ENCODE peak calls at places on chromosome 21, in five cellular contexts. One of them, this sample, is unnamed.

GRCh38 chr21:30238168-30238567 is 22.3 kb upstream of the CLDN8 start:
- DNase-seq in mesenchymal stem cell: no peak
- DNase-seq in neuronal stem cell: no peak
- DNase-seq in IMR-90: no peak
- DNase-seq in mesendoderm: no peak
- DNase-seq in this sample: no peak

GRCh38 chr21:14900058-14900457 is 164.7 kb downstream of the NRIP1 start:
- DNase-seq in mesenchymal stem cell: no peak
- DNase-seq in neuronal stem cell: no peak
- DNase-seq in IMR-90: peak; percentile 80
- DNase-seq in mesendoderm: peak; percentile 83
- DNase-seq in this sample: no peak

GRCh38 chr21:25569084-25569483 is 38.2 kb downstream of the MRPL39 start:
- DNase-seq in mesenchymal stem cell: no peak
- DNase-seq in neuronal stem cell: no peak
- DNase-seq in IMR-90: peak; percentile 56
- DNase-seq in mesendoderm: no peak
- DNase-seq in this sample: no peak

GRCh38 chr21:33492571-33492970 is 1.1 kb upstream of the DNAJC28 start:
- DNase-seq in mesenchymal stem cell: peak; percentile 10
- DNase-seq in neuronal stem cell: no peak
- DNase-seq in IMR-90: peak; percentile 57
- DNase-seq in mesendoderm: no peak
- DNase-seq in this sample: no peak

GRCh38 chr21:34029724-34030528 is 43.5 kb upstream of the MRPS6 start:
- DNase-seq in mesenchymal stem cell: peak; percentile 78
- DNase-seq in neuronal stem cell: peak; percentile 58
- DNase-seq in IMR-90: peak; percentile 82
- DNase-seq in mesendoderm: peak; percentile 96
- DNase-seq in this sample: peak; percentile 88

GRCh38 chr21:38181101-38181500 is 75.7 kb upstream of the KCNJ15 start:
- DNase-seq in mesenchymal stem cell: no peak
- DNase-seq in neuronal stem cell: no peak
- DNase-seq in IMR-90: no peak
- DNase-seq in mesendoderm: no peak
- DNase-seq in this sample: no peak

GRCh38 chr21:25979845-25980433 is 190.6 kb downstream of the APP start:
- DNase-seq in mesenchymal stem cell: no peak
- DNase-seq in neuronal stem cell: no peak
- DNase-seq in IMR-90: no peak
- DNase-seq in mesendoderm: no peak
- DNase-seq in this sample: no peak

GRCh38 chr21:45145146-45145545 is 70.8 kb downstream of the ADARB1 start:
- DNase-seq in mesenchymal stem cell: no peak
- DNase-seq in neuronal stem cell: no peak
- DNase-seq in IMR-90: no peak
- DNase-seq in mesendoderm: no peak
- DNase-seq in this sample: no peak

GRCh38 chr21:45252448-45252925 is 35.2 kb downstream of the POFUT2 start:
- DNase-seq in mesenchymal stem cell: no peak
- DNase-seq in neuronal stem cell: no peak
- DNase-seq in IMR-90: no peak
- DNase-seq in mesendoderm: no peak
- DNase-seq in this sample: peak; percentile 16

GRCh38 chr21:29431680-29432079 is 133.0 kb downstream of the BACH1 start:
- DNase-seq in mesenchymal stem cell: no peak
- DNase-seq in neuronal stem cell: no peak
- DNase-seq in IMR-90: no peak
- DNase-seq in mesendoderm: no peak
- DNase-seq in this sample: no peak

GRCh38 chr21:28148400-28149064 is 844.1 kb downstream of the LTN1 start:
- DNase-seq in mesenchymal stem cell: peak; percentile 13
- DNase-seq in neuronal stem cell: no peak
- DNase-seq in IMR-90: peak; percentile 19
- DNase-seq in mesendoderm: no peak
- DNase-seq in this sample: no peak

GRCh38 chr21:28923439-28923975 is 69.2 kb downstream of the LTN1 start:
- DNase-seq in mesenchymal stem cell: no peak
- DNase-seq in neuronal stem cell: no peak
- DNase-seq in IMR-90: no peak
- DNase-seq in mesendoderm: no peak
- DNase-seq in this sample: no peak

GRCh38 chr21:32173106-32173755 is 105.6 kb downstream of the MIS18A start:
- DNase-seq in mesenchymal stem cell: no peak
- DNase-seq in neuronal stem cell: no peak
- DNase-seq in IMR-90: no peak
- DNase-seq in mesendoderm: no peak
- DNase-seq in this sample: no peak

GRCh38 chr21:19031956-19032355 is 628.4 kb upstream of the TMPRSS15 start:
- DNase-seq in mesenchymal stem cell: no peak
- DNase-seq in neuronal stem cell: no peak
- DNase-seq in IMR-90: no peak
- DNase-seq in mesendoderm: no peak
- DNase-seq in this sample: no peak

GRCh38 chr21:44529011-44529421 is 11.0 kb downstream of the KRTAP10-1 start:
- DNase-seq in mesenchymal stem cell: no peak
- DNase-seq in neuronal stem cell: no peak
- DNase-seq in IMR-90: no peak
- DNase-seq in mesendoderm: no peak
- DNase-seq in this sample: peak; percentile 18

GRCh38 chr21:44927587-44928461 is 7.1 kb upstream of the ITGB2 start:
- DNase-seq in mesenchymal stem cell: peak; percentile 76
- DNase-seq in neuronal stem cell: no peak
- DNase-seq in IMR-90: peak; percentile 56
- DNase-seq in mesendoderm: peak; percentile 86
- DNase-seq in this sample: peak; percentile 57

GRCh38 chr21:31530364-31530763 is 129.1 kb upstream of the SOD1 start:
- DNase-seq in mesenchymal stem cell: no peak
- DNase-seq in neuronal stem cell: no peak
- DNase-seq in IMR-90: no peak
- DNase-seq in mesendoderm: no peak
- DNase-seq in this sample: no peak

GRCh38 chr21:31198575-31198974 is 145.5 kb downstream of the TIAM1 start:
- DNase-seq in mesenchymal stem cell: peak; percentile 65
- DNase-seq in neuronal stem cell: peak; percentile 37
- DNase-seq in IMR-90: peak; percentile 62
- DNase-seq in mesendoderm: peak; percentile 49
- DNase-seq in this sample: no peak

GRCh38 chr21:32562915-32563314 is 22.4 kb downstream of the TCP10L start:
- DNase-seq in mesenchymal stem cell: no peak
- DNase-seq in neuronal stem cell: no peak
- DNase-seq in IMR-90: no peak
- DNase-seq in mesendoderm: no peak
- DNase-seq in this sample: no peak

GRCh38 chr21:44548381-44548780 is 2.9 kb downstream of the KRTAP10-2 start:
- DNase-seq in mesenchymal stem cell: no peak
- DNase-seq in neuronal stem cell: no peak
- DNase-seq in IMR-90: no peak
- DNase-seq in mesendoderm: no peak
- DNase-seq in this sample: no peak

GRCh38 chr21:46517361-46517760 is 58.7 kb downstream of the DIP2A start:
- DNase-seq in mesenchymal stem cell: no peak
- DNase-seq in neuronal stem cell: no peak
- DNase-seq in IMR-90: no peak
- DNase-seq in mesendoderm: no peak
- DNase-seq in this sample: no peak

GRCh38 chr21:33655591-33656221 is 13.4 kb downstream of the ITSN1 start:
- DNase-seq in mesenchymal stem cell: peak; percentile 84
- DNase-seq in neuronal stem cell: no peak
- DNase-seq in IMR-90: peak; percentile 97
- DNase-seq in mesendoderm: peak; percentile 99
- DNase-seq in this sample: peak; percentile 49

GRCh38 chr21:20802201-20802600 is 196.0 kb upstream of the NCAM2 start:
- DNase-seq in mesenchymal stem cell: no peak
- DNase-seq in neuronal stem cell: no peak
- DNase-seq in IMR-90: no peak
- DNase-seq in mesendoderm: no peak
- DNase-seq in this sample: no peak

GRCh38 chr21:37564341-37564923 is 197.9 kb downstream of the DYRK1A start:
- DNase-seq in mesenchymal stem cell: peak; percentile 100
- DNase-seq in neuronal stem cell: peak; percentile 15
- DNase-seq in IMR-90: peak; percentile 100
- DNase-seq in mesendoderm: peak; percentile 88
- DNase-seq in this sample: peak; percentile 64

GRCh38 chr21:33029975-33030461 is 4.3 kb downstream of the OLIG2 start:
- DNase-seq in mesenchymal stem cell: no peak
- DNase-seq in neuronal stem cell: no peak
- DNase-seq in IMR-90: no peak
- DNase-seq in mesendoderm: no peak
- DNase-seq in this sample: peak; percentile 52

GRCh38 chr21:36397606-36398005 is 12.4 kb downstream of the CHAF1B start:
- DNase-seq in mesenchymal stem cell: no peak
- DNase-seq in neuronal stem cell: no peak
- DNase-seq in IMR-90: no peak
- DNase-seq in mesendoderm: no peak
- DNase-seq in this sample: no peak
- H3K18ac ChIP-seq in mesenchymal stem cell: no peak overlapping the region
- H3K18ac ChIP-seq in neuronal stem cell: no peak overlapping the region
- H3K18ac ChIP-seq in IMR-90: no peak overlapping the region
- H3K18ac ChIP-seq in mesendoderm: no peak overlapping the region
- H3K18ac ChIP-seq in this sample: no peak overlapping the region

DNA sequence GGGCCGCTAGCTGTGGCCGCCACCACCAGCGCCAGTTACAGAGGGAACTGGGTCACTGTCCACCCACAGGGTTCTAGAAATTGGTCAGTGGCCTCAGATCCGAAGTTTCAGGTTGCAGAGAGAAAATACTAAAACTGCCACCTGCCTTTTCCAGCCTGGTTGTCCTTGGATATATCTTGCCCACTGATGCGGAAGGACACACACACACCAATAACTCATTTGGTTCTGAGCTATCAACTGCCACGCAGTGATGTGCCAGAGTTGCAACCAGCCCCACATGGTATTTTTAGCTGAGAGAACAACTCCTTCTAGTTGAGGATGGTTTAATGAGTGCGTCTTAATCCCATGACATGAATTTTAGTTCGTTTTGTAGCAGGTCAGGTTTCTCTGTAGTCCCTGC is 68.1 kb downstream of the SH3BGR start:
- DNase-seq in mesenchymal stem cell: no peak
- DNase-seq in neuronal stem cell: no peak
- DNase-seq in IMR-90: no peak
- DNase-seq in mesendoderm: no peak
- DNase-seq in this sample: no peak
- H2BK15ac ChIP-seq in mesenchymal stem cell: no peak overlapping the region
- H2BK15ac ChIP-seq in neuronal stem cell: no peak overlapping the region
- H2BK15ac ChIP-seq in IMR-90: no peak overlapping the region
- H2BK15ac ChIP-seq in mesendoderm: no peak overlapping the region
- H2BK15ac ChIP-seq in this sample: no peak overlapping the region

DNA sequence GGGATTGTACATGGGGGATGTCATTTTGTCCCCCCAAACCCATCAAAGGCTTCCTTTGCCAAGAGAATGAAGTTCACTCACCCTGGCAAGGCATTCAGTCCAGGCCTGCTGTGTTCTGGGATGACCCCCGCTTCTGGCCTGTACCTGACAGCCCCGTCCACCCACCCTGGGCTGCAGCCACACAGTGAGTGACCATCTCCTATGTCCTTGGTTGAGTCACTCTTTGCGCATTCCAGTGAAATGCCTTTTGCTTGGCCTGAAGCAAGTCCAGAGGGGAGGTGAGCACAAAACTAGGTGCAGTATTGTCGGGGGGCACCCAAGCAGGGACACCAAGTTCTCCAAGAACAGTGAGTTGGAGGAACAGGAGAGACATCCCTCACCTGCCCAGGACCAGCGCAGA is 10.2 kb downstream of the TMPRSS3 start:
- DNase-seq in mesenchymal stem cell: no peak
- DNase-seq in neuronal stem cell: no peak
- DNase-seq in IMR-90: no peak
- DNase-seq in mesendoderm: no peak
- DNase-seq in this sample: no peak
- H3K18ac ChIP-seq in mesenchymal stem cell: no peak overlapping the region
- H3K18ac ChIP-seq in neuronal stem cell: no peak overlapping the region
- H3K18ac ChIP-seq in IMR-90: no peak overlapping the region
- H3K18ac ChIP-seq in mesendoderm: no peak overlapping the region
- H3K18ac ChIP-seq in this sample: no peak overlapping the region

GRCh38 chr21:40334159-40334558 is 466.9 kb downstream of the PCP4 start:
- DNase-seq in mesenchymal stem cell: no peak
- DNase-seq in neuronal stem cell: no peak
- DNase-seq in IMR-90: no peak
- DNase-seq in mesendoderm: no peak
- DNase-seq in this sample: no peak
- H2BK15ac ChIP-seq in mesenchymal stem cell: no peak overlapping the region
- H2BK15ac ChIP-seq in neuronal stem cell: no peak overlapping the region
- H2BK15ac ChIP-seq in IMR-90: no peak overlapping the region
- H2BK15ac ChIP-seq in mesendoderm: no peak overlapping the region
- H2BK15ac ChIP-seq in this sample: no peak overlapping the region

GRCh38 chr21:41480086-41480690 is 27.8 kb downstream of the TMPRSS2 start:
- DNase-seq in mesenchymal stem cell: no peak
- DNase-seq in neuronal stem cell: no peak
- DNase-seq in IMR-90: no peak
- DNase-seq in mesendoderm: no peak
- DNase-seq in this sample: no peak

GRCh38 chr21:41481191-41481590 is 26.8 kb downstream of the TMPRSS2 start:
- DNase-seq in mesenchymal stem cell: peak; percentile 65
- DNase-seq in neuronal stem cell: no peak
- DNase-seq in IMR-90: peak; percentile 80
- DNase-seq in mesendoderm: no peak
- DNase-seq in this sample: no peak

GRCh38 chr21:41479686-41480085 is 28.3 kb downstream of the TMPRSS2 start:
- DNase-seq in mesenchymal stem cell: no peak
- DNase-seq in neuronal stem cell: no peak
- DNase-seq in IMR-90: no peak
- DNase-seq in mesendoderm: no peak
- DNase-seq in this sample: no peak

GRCh38 chr21:41477641-41478318 is 30.2 kb downstream of the TMPRSS2 start:
- DNase-seq in mesenchymal stem cell: no peak
- DNase-seq in neuronal stem cell: peak; percentile 31
- DNase-seq in IMR-90: no peak
- DNase-seq in mesendoderm: peak; percentile 27
- DNase-seq in this sample: peak; percentile 73

DNA sequence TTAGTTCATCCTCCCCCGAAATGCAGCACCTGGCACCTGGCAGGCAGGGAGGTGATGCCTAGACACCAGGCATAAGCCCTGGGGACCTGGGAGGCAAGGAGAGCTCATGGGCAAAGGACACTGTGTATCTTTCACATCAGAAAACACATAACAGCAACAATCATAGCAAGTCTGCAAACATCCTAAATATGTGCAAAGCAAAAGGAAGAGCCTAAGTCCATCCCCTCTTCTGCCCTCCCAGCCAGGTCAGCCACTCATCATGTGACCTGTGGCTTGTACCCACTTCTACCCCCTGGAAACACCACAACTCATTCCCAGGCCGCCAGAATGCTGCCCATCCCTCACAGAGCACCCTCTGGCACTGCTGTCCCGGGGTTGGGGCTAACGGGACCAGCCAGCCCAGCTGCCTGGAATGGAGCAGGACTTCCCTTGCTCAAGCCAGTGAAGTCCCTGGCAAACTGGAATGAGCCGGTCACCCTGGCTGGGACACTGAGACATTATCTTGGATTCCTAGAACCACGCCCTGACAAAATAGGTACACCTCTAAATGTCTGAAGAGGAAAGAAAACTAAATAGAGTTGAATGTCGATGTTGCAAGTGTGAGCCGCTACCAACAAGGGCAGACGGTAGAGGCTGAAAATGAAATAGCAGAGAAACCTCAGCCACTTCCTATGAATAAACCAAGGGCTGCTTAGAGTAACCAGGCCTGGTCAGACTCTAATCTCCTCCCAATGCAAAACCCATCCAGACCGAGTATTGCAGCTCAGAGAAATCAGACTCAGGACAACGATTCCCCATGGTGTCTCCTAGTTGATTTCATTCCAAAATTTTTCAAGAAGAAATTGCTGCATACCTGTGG is 29.4 kb downstream of the TMPRSS2 start:
- DNase-seq in mesenchymal stem cell: no peak
- DNase-seq in neuronal stem cell: no peak
- DNase-seq in IMR-90: no peak
- DNase-seq in mesendoderm: no peak
- DNase-seq in this sample: no peak
- H3K18ac ChIP-seq in mesenchymal stem cell: no peak overlapping the region
- H3K18ac ChIP-seq in neuronal stem cell: peak overlapping the region; percentile 56
- H3K18ac ChIP-seq in IMR-90: no peak overlapping the region
- H3K18ac ChIP-seq in mesendoderm: no peak overlapping the region
- H3K18ac ChIP-seq in this sample: no peak overlapping the region